ENCODE peak calls at places on chromosomes 3 and 15, in six cellular contexts. R, G, H, Q, V and M are unnamed samples.
A peak's percentile ranks its signal among the peaks of the same experiment; 100 is the strongest.

GRCh38 chr3:11494131-11494916 is 149.4 kb downstream of the VGLL4 start:
- DNase-seq in G (no peak), V (no peak), Q (no peak), H (no peak), R (no peak), M (no peak)

GRCh38 chr15:83444936-83445335 is 2.2 kb upstream of the SH3GL3 start:
- DNase-seq in G (no peak), Q (no peak), R (no peak), H (no peak), V (no peak), M (no peak)

GRCh38 chr3:114310701-114311100 is 16.9 kb downstream of the TIGIT start:
- DNase-seq in R (no peak), Q (no peak), V (no peak), G (no peak), H (no peak), M (no peak)

GRCh38 chr3:177835917-177836316 is 638.6 kb upstream of the TBL1XR1 start:
- DNase-seq in H (no peak), Q (no peak), R (no peak), V (no peak), G (no peak), M (no peak)

GRCh38 chr3:139117883-139118760 is 73.4 kb upstream of the PRR23C start:
- DNase-seq in V (no peak), Q (no peak), G (no peak), R (no peak), H (no peak), M (no peak)

GRCh38 chr3:30399394-30400181 is 206.8 kb upstream of the TGFBR2 start:
- DNase-seq in Q (no peak), V (no peak), H (no peak), G (no peak), R (no peak), M (no peak)

GRCh38 chr3:126508539-126508938 is 9.0 kb downstream of the UROC1 start:
- DNase-seq in V (no peak), R (no peak), G (no peak), Q (no peak), H (no peak), M (no peak)

GRCh38 chr3:58052373-58053273 is 44.4 kb downstream of the FLNB start:
- DNase-seq in V (no peak), R (peak; percentile 75), Q (no peak), H (peak; percentile 22), G (no peak), M (no peak)

GRCh38 chr15:95932676-95933075 is 397.8 kb upstream of the NR2F2 start:
- DNase-seq in H (no peak), G (no peak), R (no peak), Q (no peak), V (no peak), M (no peak)

GRCh38 chr3:106635271-106635670 is 742.0 kb upstream of the CCDC54 start:
- DNase-seq in H (no peak), G (no peak), Q (no peak), V (no peak), R (no peak), M (no peak)

GRCh38 chr3:45123841-45124269 is 22.3 kb downstream of the CDCP1 start:
- DNase-seq in R (no peak), Q (no peak), V (no peak), G (no peak), H (no peak), M (no peak)

GRCh38 chr3:79685108-79685507 is 82.7 kb downstream of the ROBO1 start:
- DNase-seq in Q (no peak), V (no peak), G (no peak), R (no peak), H (no peak), M (no peak)

GRCh38 chr15:72237286-72238224 is 6.6 kb upstream of the PKM start:
- DNase-seq in H (peak; percentile 94), Q (peak; percentile 17), G (no peak), V (peak; percentile 53), R (no peak), M (peak; percentile 56)

GRCh38 chr3:47890832-47891620 is 88.1 kb downstream of the DHX30 start:
- DNase-seq in R (no peak), V (no peak), G (no peak), Q (no peak), H (no peak), M (no peak)